ENCODE peak calls at places on chromosomes 3 and 15, in seven cellular contexts. M is Caco-2, G is GM13977, A is foreskin fibroblast, D is cardiac fibroblast, R is B cell, K is neural crest cell. W is an unnamed sample.

GRCh38 chr3:32483772-32484171 is 18.9 kb downstream of the CMTM6 start:
- DNase-seq in M (no peak), G (no peak), K (no peak), A (no peak), D (no peak), R (no peak), W (no peak)

GRCh38 chr15:66951531-66951930 is 113.9 kb upstream of the SMAD3 start:
- DNase-seq in A (no peak), D (no peak), R (no peak), M (no peak), G (no peak), K (no peak), W (no peak)

GRCh38 chr3:36729204-36730056 is 34.9 kb downstream of the DCLK3 start:
- DNase-seq in M (peak; percentile 43), A (peak; percentile 75), K (no peak), D (peak; percentile 78), G (peak; percentile 40), R (peak; percentile 19), W (peak; percentile 63)

GRCh38 chr15:42352401-42352800 is 6.9 kb upstream of the CAPN3 start:
- DNase-seq in K (no peak), D (no peak), R (no peak), A (no peak), M (no peak), G (no peak), W (no peak)

GRCh38 chr15:51093865-51094605 is 671 bp downstream of the TNFAIP8L3 start:
- DNase-seq in R (peak; percentile 45), A (peak; percentile 70), G (peak; percentile 61), D (peak; percentile 66), K (peak; percentile 9), M (no peak), W (no peak)

GRCh38 chr15:51288143-51289065 is 50.0 kb downstream of the CYP19A1 start:
- DNase-seq in R (no peak), M (peak; percentile 61), A (peak; percentile 36), D (peak; percentile 64), K (no peak), G (no peak), W (no peak)

GRCh38 chr3:18446067-18446793 is 21.1 kb upstream of the SATB1 start:
- DNase-seq in D (no peak), G (peak; percentile 8), A (peak; percentile 15), M (no peak), K (no peak), R (no peak), W (no peak)

GRCh38 chr3:119019767-119020518 is 14.7 kb downstream of the IGSF11 start:
- DNase-seq in A (no peak), G (no peak), R (no peak), K (no peak), D (no peak), M (no peak), W (no peak)

GRCh38 chr3:160808838-160809237 is 52.8 kb downstream of the PPM1L start:
- DNase-seq in K (no peak), M (no peak), G (no peak), D (no peak), A (no peak), R (no peak), W (no peak)

GRCh38 chr3:192851821-192852352 is 65.8 kb downstream of the MB21D2 start:
- DNase-seq in G (no peak), K (no peak), A (peak; percentile 90), M (peak; percentile 12), R (no peak), D (peak; percentile 74), W (peak; percentile 92)

GRCh38 chr3:58008140-58009025 is at the start of gene FLNB:
- DNase-seq in G (peak; percentile 97), K (peak; percentile 81), M (peak; percentile 85), R (peak; percentile 99), D (peak; percentile 70), A (peak; percentile 87), W (peak; percentile 36)
- TF ChIP-seq CTCF in G (peak; percentile 96), K (peak; percentile 74), M (peak; percentile 74), R (peak; percentile 72), D (peak; percentile 72), A (peak; percentile 68), W (peak; percentile 73)

GRCh38 chr3:131756405-131756804 is 253.6 kb upstream of the MRPL3 start:
- DNase-seq in D (no peak), G (no peak), M (no peak), A (no peak), R (no peak), K (no peak), W (no peak)
- TF ChIP-seq CTCF in D (no peak), G (no peak), M (no peak), A (no peak), R (no peak), K (no peak), W (no peak)

DNA sequence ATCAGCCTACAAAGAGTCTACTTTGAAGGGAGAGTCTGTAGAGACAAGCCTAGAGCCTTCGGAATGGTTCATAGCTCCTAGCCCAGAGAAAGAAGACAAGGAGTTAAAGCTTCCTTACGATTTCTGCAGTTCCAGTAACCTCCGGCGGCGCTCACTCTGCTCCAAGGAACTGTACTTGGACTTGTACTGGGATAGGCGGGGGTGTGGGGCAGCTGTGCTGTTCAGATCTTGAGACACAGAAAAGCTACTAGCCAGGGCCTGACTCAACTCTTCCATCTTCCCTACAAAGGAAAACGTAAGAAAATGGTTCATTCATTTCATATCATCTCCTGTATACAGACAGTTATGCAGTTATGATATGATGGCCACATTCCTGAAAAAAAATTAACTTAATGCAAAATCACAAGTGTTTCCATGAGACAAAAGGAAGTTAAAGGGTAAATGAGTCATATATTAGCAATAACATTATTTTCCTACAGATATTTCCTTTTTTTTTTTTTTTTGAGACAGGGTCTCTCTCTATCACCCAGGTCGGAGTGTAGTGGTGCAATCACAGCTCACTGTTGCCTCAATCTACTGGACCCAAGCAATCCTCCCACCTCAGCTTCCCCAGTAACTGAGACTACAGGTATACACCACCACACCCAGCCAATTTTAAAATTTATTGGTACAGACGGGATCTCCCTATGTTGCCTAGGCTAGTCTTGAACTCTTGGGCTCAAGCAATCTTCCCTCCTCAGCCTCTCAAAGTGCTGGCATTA is 4.6 kb downstream of the SNUPN start:
- DNase-seq in R (no peak), G (no peak), M (no peak), K (no peak), D (peak; percentile 94), A (peak; percentile 93), W (peak; percentile 63)
- TF ChIP-seq CTCF in R (no peak), G (no peak), M (no peak), K (no peak), D (peak; percentile 48), A (no peak), W (peak; percentile 33)

GRCh38 chr3:42898896-42899675 is 6.9 kb upstream of the ZNF662 start:
- DNase-seq in D (no peak), K (no peak), R (no peak), G (no peak), A (peak; percentile 27), M (no peak), W (peak; percentile 27)
- TF ChIP-seq CTCF in D (no peak), K (no peak), R (no peak), G (no peak), A (no peak), M (no peak), W (no peak)

W was measured in bronchial epithelial cell.